ENCODE peak calls at places on chromosome 3, in six cellular contexts. D is neuronal stem cell, B is IMR-90, I is H1, G is trophoblast cell, C is H9. H is an unnamed sample. For H3K9me3, the result is how much of the 10 kb centered on the place peaks cover.

GRCh38 chr3:58254144-58254543 is 16.6 kb downstream of the ABHD6 start:
- DNase-seq in D (no peak), B (no peak), I (no peak), G (no peak), C (no peak), H (no peak)

GRCh38 chr3:169772530-169772950 is 656 bp upstream of the MYNN start:
- DNase-seq in D (peak), B (peak), I (no peak), G (peak), C (peak), H (peak)

GRCh38 chr3:182596673-182597410 is 196.5 kb upstream of the ATP11B start:
- DNase-seq in D (no peak), B (no peak), I (no peak), G (no peak), C (no peak), H (no peak)

GRCh38 chr3:128432898-128433629 is 33.6 kb downstream of the DNAJB8 start:
- DNase-seq in D (peak), B (no peak), I (peak), G (peak), C (peak), H (no peak)

GRCh38 chr3:110413807-110414748 is 657.5 kb upstream of the NECTIN3 start:
- DNase-seq in D (no peak), B (peak), I (no peak), G (no peak), C (no peak), H (peak)

GRCh38 chr3:149016242-149016641 is 24.9 kb downstream of the GYG1 start:
- DNase-seq in D (no peak), B (no peak), I (no peak), G (no peak), C (no peak), H (no peak)

GRCh38 chr3:185555948-185556347 is 3.6 kb upstream of the LIPH start:
- DNase-seq in D (no peak), B (no peak), I (no peak), G (no peak), C (no peak), H (no peak)

GRCh38 chr3:188720636-188721035 is 451.1 kb upstream of the TPRG1 start:
- DNase-seq in D (no peak), B (peak), I (no peak), G (no peak), C (no peak), H (peak)

GRCh38 chr3:24270204-24270671 is 224.4 kb downstream of the THRB start:
- DNase-seq in D (peak), B (no peak), I (no peak), G (no peak), C (no peak), H (no peak)

GRCh38 chr3:174986685-174987084 is 127.6 kb downstream of the NAALADL2 start:
- DNase-seq in D (no peak), B (peak), I (no peak), G (no peak), C (no peak), H (peak)

GRCh38 chr3:16472593-16472992 is 40.9 kb downstream of the RFTN1 start:
- DNase-seq in D (no peak), B (no peak), I (no peak), G (no peak), C (no peak), H (no peak)

GRCh38 chr3:13013151-13013561 is 60.1 kb downstream of the IQSEC1 start:
- DNase-seq in D (no peak), B (no peak), I (no peak), G (no peak), C (no peak), H (no peak)

GRCh38 chr3:40911928-40912327 is 287.4 kb upstream of the CTNNB1 start:
- DNase-seq in D (no peak), B (no peak), I (no peak), G (no peak), C (no peak), H (no peak)

DNA sequence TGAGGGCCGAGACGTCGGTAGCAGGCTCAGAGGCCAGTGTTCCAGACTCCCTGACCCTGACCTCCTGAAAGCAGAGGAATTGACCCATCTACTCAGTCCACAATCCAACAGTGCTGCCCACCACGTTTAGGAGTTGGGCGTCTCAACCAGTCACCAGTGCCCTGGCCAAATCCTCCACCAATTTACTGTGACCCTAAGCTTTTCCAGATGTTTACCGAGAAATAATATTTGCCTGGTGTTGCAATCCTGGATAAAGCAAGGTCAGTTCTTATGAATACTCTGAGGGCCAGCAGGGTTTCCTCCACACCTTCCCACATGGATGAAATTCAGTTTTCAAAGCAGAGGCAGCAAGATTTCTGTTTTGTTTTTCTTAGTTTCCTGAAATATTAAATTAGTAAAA is 7.5 kb upstream of the APOD start:
- DNase-seq in D (no peak), B (no peak), I (no peak), G (no peak), C (no peak), H (no peak)
- H3K9me3 ChIP-seq in D (under half), B (under half), I (under half), G (under half), C (under half), H (under half)

GRCh38 chr3:187519428-187519890 is 150.7 kb downstream of the SST start:
- DNase-seq in D (peak), B (no peak), I (peak), G (no peak), C (peak), H (no peak)
- H4K8ac ChIP-seq in D (no peak), B (no peak), I (no peak), G (no peak), C (no peak), H (no peak)

GRCh38 chr3:194377708-194378107 is 8.2 kb upstream of the LRRC15 start:
- DNase-seq in D (no peak), B (no peak), I (no peak), G (no peak), C (no peak), H (no peak)
- H2BK120ac ChIP-seq in D (no peak), B (no peak), I (no peak), G (no peak), C (no peak), H (no peak)

GRCh38 chr3:484302-484701 is 287.7 kb downstream of the CHL1 start:
- DNase-seq in D (no peak), B (no peak), I (no peak), G (no peak), C (no peak), H (no peak)
- H3K9me3 ChIP-seq in D (under half), B (under half), I (under half), G (under half), C (under half), H (under half)

GRCh38 chr3:141202682-141203081 is 28.9 kb upstream of the PXYLP1 start:
- DNase-seq in D (no peak), B (no peak), I (no peak), G (peak), C (no peak), H (no peak)
- H4K8ac ChIP-seq in D (no peak), B (no peak), I (no peak), G (no peak), C (no peak), H (no peak)

DNA sequence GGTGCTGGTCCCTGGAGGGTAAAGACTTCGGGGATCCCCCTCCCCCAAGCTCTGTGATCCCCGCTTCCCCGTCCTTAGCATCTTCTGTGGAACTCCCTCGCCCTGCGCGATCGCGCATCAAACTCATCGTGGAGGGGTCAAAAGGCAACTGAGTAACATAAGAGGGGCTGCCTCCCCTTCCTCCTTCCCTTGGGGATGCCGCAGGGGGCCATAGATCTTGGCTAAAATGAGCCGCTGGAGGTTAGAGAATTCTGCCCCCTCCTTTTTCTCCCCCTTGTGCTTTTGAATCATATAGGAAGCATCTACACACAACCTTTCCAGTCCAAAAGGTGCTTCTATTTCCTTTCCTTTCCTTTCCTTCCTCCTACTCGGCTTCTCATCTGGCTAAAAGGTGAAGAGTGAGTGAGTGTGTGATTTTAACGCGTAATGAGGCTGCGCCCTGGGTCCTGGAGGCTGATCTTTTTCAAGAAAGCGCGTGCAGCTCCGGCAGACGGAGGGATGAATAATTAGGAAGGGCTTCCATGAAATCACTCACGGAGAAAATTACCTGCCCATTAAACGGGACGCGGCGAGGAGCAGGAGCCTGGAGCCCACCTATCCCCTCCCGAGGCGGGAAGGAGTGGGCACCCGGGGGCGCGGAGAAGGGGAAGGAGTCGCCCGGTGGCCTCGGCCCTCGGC is 832 bp upstream of the ROBO2 start:
- DNase-seq in D (peak), B (peak), I (peak), G (no peak), C (peak), H (peak)
- H2BK120ac ChIP-seq in D (no peak), B (no peak), I (peak), G (no peak), C (no peak), H (no peak)

DNA sequence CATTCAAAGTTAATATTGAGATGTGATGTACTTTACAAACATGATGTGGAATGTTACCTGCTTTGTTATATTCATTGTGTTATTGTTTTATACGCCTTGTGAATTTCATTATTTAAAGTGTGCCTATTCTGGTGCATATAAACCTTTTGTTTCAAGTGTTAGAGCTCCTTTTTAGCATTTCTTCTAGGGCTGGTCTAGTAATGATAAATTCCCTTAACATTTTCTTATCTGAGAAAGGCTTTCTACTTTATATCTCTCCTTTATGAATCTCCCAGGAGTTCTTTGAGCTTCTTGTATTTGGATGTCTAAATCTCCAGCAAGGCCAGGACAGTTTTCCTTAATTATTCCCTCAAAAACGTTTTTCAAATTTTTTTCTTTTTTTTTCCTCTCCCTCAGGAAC is 1005.6 kb downstream of the IGSF11 start:
- DNase-seq in D (no peak), B (no peak), I (no peak), G (no peak), C (no peak), H (no peak)
- H3K9me3 ChIP-seq in D (under half), B (under half), I (under half), G (under half), C (under half), H (under half)

DNA sequence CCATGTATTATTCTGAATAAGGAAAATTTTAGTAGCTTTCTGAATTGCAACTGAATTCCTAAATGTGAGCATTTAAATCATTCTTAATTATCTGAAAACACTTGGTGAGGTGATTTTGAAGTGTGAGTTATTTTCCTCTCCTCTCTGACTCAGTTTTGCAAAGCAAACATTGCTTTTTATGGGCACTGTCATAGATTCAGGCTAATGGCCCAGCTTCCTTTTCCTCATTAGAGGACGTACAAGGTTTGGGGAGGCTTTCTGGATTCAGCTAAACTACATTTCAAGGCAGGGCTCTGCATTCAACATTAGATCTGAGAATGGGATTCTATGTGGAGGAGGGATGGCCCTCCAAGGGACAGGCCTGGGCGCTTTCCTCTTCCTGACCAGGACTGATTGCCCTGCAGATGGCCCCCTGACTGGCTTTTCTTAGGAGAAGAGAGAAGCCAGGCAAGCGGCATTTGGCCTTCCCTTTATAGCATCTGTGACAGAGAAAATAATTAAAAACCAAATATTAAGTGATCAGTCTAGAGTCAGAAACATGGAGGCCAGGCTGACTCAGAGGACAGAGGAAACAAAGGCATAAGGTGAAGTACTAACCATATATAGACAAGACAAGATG is 53.0 kb upstream of the STXBP5L start:
- DNase-seq in D (no peak), B (no peak), I (no peak), G (no peak), C (no peak), H (no peak)
- H4K8ac ChIP-seq in D (no peak), B (no peak), I (no peak), G (peak), C (no peak), H (no peak)

GRCh38 chr3:124886168-124887051 is 755 bp downstream of the ITGB5 start:
- DNase-seq in D (peak), B (peak), I (peak), G (peak), C (peak), H (peak)
- H2BK120ac ChIP-seq in D (peak), B (peak), I (peak), G (peak), C (no peak), H (peak)